ENCODE peak calls at places on chromosomes 12 and 14, in four cellular contexts. G is CD8-positive, alpha-beta T cell; U is OCI-LY7; J is astrocyte. Q is an unnamed sample.
A peak's percentile ranks its signal among the peaks of the same experiment; 100 is the strongest.

GRCh38 chr12:26833692-26834168 is 736 bp upstream of the ITPR2 start:
- DNase-seq in G (peak; percentile 32), U (peak; percentile 85), J (no peak), Q (no peak)

GRCh38 chr14:91493169-91493568 is 16.9 kb downstream of the PPP4R3A start:
- DNase-seq in G (no peak), U (no peak), J (no peak), Q (no peak)

GRCh38 chr12:14327717-14328116 is 37.8 kb upstream of the ATF7IP start:
- DNase-seq in G (no peak), U (no peak), J (peak; percentile 77), Q (no peak)

GRCh38 chr12:68381476-68381875 is 49.3 kb upstream of the MDM1 start:
- DNase-seq in G (no peak), U (no peak), J (no peak), Q (no peak)

GRCh38 chr12:90331821-90332220 is 623.2 kb downstream of the CCER1 start:
- DNase-seq in G (no peak), U (no peak), J (no peak), Q (no peak)

GRCh38 chr12:57811028-57811755 is 7.3 kb downstream of the AVIL start:
- DNase-seq in G (no peak), U (no peak), J (no peak), Q (no peak)

GRCh38 chr14:21860172-21860571 is 186.6 kb upstream of the OR4E1 start:
- DNase-seq in G (no peak), U (peak; percentile 40), J (no peak), Q (no peak)

GRCh38 chr14:76844223-76844622 is 18.0 kb downstream of the LRRC74A start:
- DNase-seq in G (peak; percentile 54), U (no peak), J (peak; percentile 29), Q (peak; percentile 72)

GRCh38 chr12:18146375-18146774 is 56.4 kb upstream of the RERGL start:
- DNase-seq in G (no peak), U (no peak), J (no peak), Q (no peak)

GRCh38 chr12:75655233-75655879 is 143.9 kb upstream of the KRR1 start:
- DNase-seq in G (no peak), U (no peak), J (no peak), Q (no peak)

GRCh38 chr12:75657866-75658265 is 146.5 kb upstream of the KRR1 start:
- DNase-seq in G (no peak), U (no peak), J (peak; percentile 46), Q (no peak)

GRCh38 chr12:75658286-75658685 is 146.9 kb upstream of the KRR1 start:
- DNase-seq in G (no peak), U (no peak), J (no peak), Q (no peak)

GRCh38 chr12:75656650-75657049 is 145.2 kb upstream of the KRR1 start:
- DNase-seq in G (no peak), U (no peak), J (peak; percentile 83), Q (no peak)

DNA sequence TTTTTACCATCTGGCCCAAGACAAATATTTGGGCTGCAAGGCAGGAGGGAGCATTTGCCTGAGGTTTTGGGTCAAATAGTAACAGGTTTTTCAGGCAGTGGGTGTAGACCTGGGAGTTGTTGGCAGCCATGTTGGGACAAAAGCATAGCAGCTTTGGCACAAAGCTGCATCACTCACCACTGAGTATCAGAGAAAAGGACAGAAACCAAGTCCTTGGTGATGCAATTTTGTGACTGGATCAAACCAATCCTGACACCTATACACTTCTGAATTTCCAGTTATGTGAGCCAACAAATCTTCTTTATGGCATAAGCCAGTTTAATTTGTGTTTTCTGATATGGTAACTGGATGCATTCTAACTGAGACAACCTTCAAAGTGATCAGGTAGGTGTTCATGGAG is 144.8 kb upstream of the KRR1 start:
- DNase-seq in G (no peak), U (no peak), J (no peak), Q (no peak)
- H3K4me1 ChIP-seq in G (no peaks in the 10 kb centered on the region), U (no peaks in the 10 kb centered on the region), J (peaks cover 40% of the 10 kb centered on the region), Q (peaks cover 18% of the 10 kb centered on the region)

GRCh38 chr14:29527286-29527685 is 400.4 kb downstream of the PRKD1 start:
- DNase-seq in G (no peak), U (no peak), J (no peak), Q (no peak)

GRCh38 chr14:29528889-29529288 is 398.8 kb downstream of the PRKD1 start:
- DNase-seq in G (no peak), U (no peak), J (peak; percentile 14), Q (no peak)

GRCh38 chr14:29529418-29529817 is 398.2 kb downstream of the PRKD1 start:
- DNase-seq in G (no peak), U (no peak), J (no peak), Q (no peak)
- H3K27ac ChIP-seq in G (no peak overlapping the region), U (no peak overlapping the region), J (no peak overlapping the region), Q (no peak overlapping the region)

GRCh38 chr14:64755661-64756265 is 51.5 kb downstream of the PLEKHG3 start:
- DNase-seq in G (peak; percentile 72), U (no peak), J (peak; percentile 42), Q (no peak)
- H3K4me1 ChIP-seq in G (no peaks in the 10 kb centered on the region), U (no peaks in the 10 kb centered on the region), J (peaks cover 32% of the 10 kb centered on the region), Q (peaks cover 48% of the 10 kb centered on the region)

GRCh38 chr12:31393004-31393550 is 67.1 kb upstream of the SINHCAF start:
- DNase-seq in G (no peak), U (no peak), J (no peak), Q (no peak)
- H3K27ac ChIP-seq in G (no peak overlapping the region), U (no peak overlapping the region), J (no peak overlapping the region), Q (no peak overlapping the region)

GRCh38 chr14:61703342-61704129 is 8.2 kb downstream of the HIF1A start:
- DNase-seq in G (no peak), U (no peak), J (no peak), Q (no peak)
- H3K4me1 ChIP-seq in G (peaks cover 53% of the 10 kb centered on the region), U (peaks cover 75% of the 10 kb centered on the region), J (no peaks in the 10 kb centered on the region), Q (peaks cover 36% of the 10 kb centered on the region)

DNA sequence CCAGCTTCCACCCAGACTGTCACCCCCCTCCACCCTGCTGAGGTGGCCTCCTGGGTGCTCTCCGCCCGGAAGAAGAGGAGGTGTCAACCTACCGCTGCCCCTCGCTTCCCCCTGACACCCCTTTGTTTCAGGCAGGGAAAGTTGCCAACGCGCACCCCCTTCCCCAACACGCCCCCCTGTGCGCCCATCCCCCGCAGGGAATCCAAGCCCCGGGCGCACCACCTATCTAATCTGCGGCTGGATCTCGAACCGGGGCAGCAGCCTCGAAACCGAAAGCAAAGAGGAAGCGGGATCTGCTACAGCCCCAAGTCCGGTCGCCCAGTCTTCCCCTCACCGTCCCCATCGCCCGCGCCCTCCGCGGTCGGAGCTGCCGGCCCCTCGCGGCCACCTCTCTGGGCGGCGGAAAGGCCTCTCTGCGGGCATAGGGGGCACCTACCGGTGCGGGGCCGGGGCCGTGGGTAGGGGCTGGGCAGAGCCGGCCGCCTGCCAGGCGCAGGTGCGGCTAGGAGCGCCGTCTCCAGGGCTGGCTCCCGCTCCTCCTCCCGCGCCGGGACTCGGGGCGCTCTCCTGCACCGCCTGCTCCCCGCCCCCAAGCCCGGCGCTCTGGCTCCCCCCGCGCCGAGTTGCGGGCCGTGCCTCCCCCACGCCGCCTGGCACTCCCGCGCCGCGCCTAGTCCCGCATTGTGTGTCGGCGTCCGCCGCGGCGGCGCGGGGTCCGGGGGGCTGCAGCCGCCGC is 18.3 kb upstream of the PLEKHH1 start:
- DNase-seq in G (peak; percentile 38), U (peak; percentile 60), J (peak; percentile 24), Q (no peak)
- H3K27ac ChIP-seq in G (peak overlapping the region; percentile 62), U (peak overlapping the region; percentile 6), J (no peak overlapping the region), Q (peak overlapping the region; percentile 69)

GRCh38 chr12:46921754-46922113 is 95.9 kb upstream of the SLC38A4 start:
- DNase-seq in G (no peak), U (no peak), J (peak; percentile 16), Q (no peak)

GRCh38 chr12:46918631-46919030 is 92.8 kb upstream of the SLC38A4 start:
- DNase-seq in G (no peak), U (no peak), J (no peak), Q (no peak)

GRCh38 chr12:46919666-46920065 is 93.9 kb upstream of the SLC38A4 start:
- DNase-seq in G (no peak), U (no peak), J (peak; percentile 27), Q (no peak)

GRCh38 chr12:46921048-46921753 is 95.4 kb upstream of the SLC38A4 start:
- DNase-seq in G (no peak), U (no peak), J (peak; percentile 78), Q (no peak)

DNA sequence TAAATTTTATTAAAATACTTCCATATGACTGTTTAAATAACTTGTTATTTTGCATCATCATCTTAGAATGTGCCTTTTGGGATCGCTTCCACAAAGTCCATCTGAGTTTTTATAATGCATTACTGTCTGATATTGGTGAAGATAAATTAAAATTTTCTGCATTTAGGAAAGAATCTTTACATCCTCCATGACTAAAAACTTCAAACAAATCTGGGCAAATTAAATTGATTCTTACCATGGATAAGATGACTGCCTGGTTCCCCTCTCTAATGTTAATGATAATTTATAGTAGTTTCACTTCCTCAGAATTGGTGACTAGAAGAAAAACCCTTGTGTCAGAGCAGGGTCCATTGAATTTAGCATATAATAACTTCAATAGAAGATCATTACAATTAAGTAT is 94.7 kb upstream of the SLC38A4 start:
- DNase-seq in G (no peak), U (no peak), J (no peak), Q (no peak)
- H3K4me1 ChIP-seq in G (no peaks in the 10 kb centered on the region), U (no peaks in the 10 kb centered on the region), J (peaks cover 4% of the 10 kb centered on the region), Q (no peaks in the 10 kb centered on the region)

GRCh38 chr12:97643961-97644360 is 181.4 kb downstream of the RMST start:
- DNase-seq in G (no peak), U (no peak), J (no peak), Q (no peak)
- H3K27ac ChIP-seq in G (no peak overlapping the region), U (no peak overlapping the region), J (no peak overlapping the region), Q (no peak overlapping the region)

GRCh38 chr14:52692248-52692962 is 3.0 kb downstream of the ERO1A start:
- DNase-seq in G (peak; percentile 25), U (peak; percentile 11), J (peak; percentile 21), Q (no peak)

GRCh38 chr14:52695481-52696091 is at the start of gene ERO1A:
- DNase-seq in G (peak; percentile 65), U (peak; percentile 76), J (peak; percentile 73), Q (peak; percentile 85)

GRCh38 chr14:52694761-52695480 is 437 bp downstream of the ERO1A start:
- DNase-seq in G (peak; percentile 66), U (peak; percentile 84), J (peak; percentile 54), Q (no peak)

GRCh38 chr14:52693004-52693403 is 2.4 kb downstream of the ERO1A start:
- DNase-seq in G (no peak), U (no peak), J (no peak), Q (no peak)

DNA sequence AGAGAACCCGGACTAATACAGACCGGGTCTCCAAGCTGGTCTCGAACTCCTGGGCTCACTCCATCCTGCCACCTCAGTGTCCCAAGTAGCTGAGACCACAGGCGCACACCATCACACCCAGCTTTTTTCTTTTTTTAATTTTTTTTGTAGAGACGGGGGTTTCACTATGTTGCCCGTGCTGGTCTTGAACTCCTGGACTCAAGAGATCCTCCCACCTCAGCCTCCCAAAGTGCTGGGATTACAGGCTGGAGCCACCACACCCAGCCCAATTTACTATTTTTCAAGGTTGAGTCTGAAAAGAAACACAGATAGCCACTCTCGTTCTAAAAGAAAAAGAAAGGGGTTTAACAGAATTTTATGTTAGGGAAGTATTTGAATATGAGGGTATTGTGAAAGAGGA is 1.8 kb downstream of the ERO1A start:
- DNase-seq in G (no peak), U (no peak), J (no peak), Q (no peak)
- H3K4me1 ChIP-seq in G (peaks cover 34% of the 10 kb centered on the region), U (peaks cover 28% of the 10 kb centered on the region), J (peaks cover 2% of the 10 kb centered on the region), Q (peaks cover 40% of the 10 kb centered on the region)

Q was measured in suprapubic skin.